ENCODE peak calls at places on chromosomes 4 and X, in seven cellular contexts. K is HepG2, M is SK-N-SH, Z is K562, D is GM12891, Q is H1, V is GM12878. B is an unnamed sample.

GRCh38 chr4:78149737-78150136 is 92.6 kb downstream of the FRAS1 start:
- DNase-seq in M (no peak), Z (no peak), V (no peak), D (no peak), K (no peak), Q (no peak), B (no peak)

GRCh38 chrX:67619253-67619652 is 75.4 kb downstream of the AR start:
- DNase-seq in K (no peak), V (no peak), Z (no peak), M (no peak), Q (no peak), D (no peak), B (no peak)

GRCh38 chr4:140790765-140791164 is 34.6 kb upstream of the TBC1D9 start:
- DNase-seq in D (peak), K (no peak), Z (no peak), Q (no peak), M (no peak), V (peak), B (peak)

GRCh38 chr4:137651128-137651527 is 118.8 kb upstream of the PCDH18 start:
- DNase-seq in D (no peak), K (no peak), M (no peak), Z (no peak), V (no peak), Q (no peak), B (no peak)

GRCh38 chr4:71785957-71786356 is 2.1 kb upstream of the GC start:
- DNase-seq in M (no peak), V (no peak), Q (no peak), D (no peak), Z (no peak), K (no peak), B (no peak)

GRCh38 chr4:122584517-122584916 is 36.3 kb downstream of the IL21 start:
- DNase-seq in V (no peak), D (no peak), Z (no peak), M (no peak), K (no peak), Q (no peak), B (no peak)

GRCh38 chr4:152052431-152053057 is 291.7 kb upstream of the GATB start:
- DNase-seq in Z (no peak), M (no peak), V (no peak), Q (no peak), D (no peak), K (no peak), B (no peak)

GRCh38 chr4:15779336-15779735 is 1.2 kb downstream of the CD38 start:
- DNase-seq in Q (no peak), M (peak), V (no peak), D (no peak), K (peak), Z (peak), B (no peak)

GRCh38 chr4:139933104-139933503 is 220.9 kb downstream of the MAML3 start:
- DNase-seq in D (no peak), V (no peak), M (no peak), Z (peak), K (no peak), Q (no peak), B (no peak)

GRCh38 chrX:3204606-3205005 is 141.8 kb downstream of the MXRA5 start:
- DNase-seq in M (no peak), D (no peak), Z (no peak), K (no peak), Q (no peak), V (no peak), B (no peak)

GRCh38 chr4:106140601-106141000 is 175.4 kb downstream of the TBCK start:
- DNase-seq in Q (no peak), D (no peak), K (no peak), Z (no peak), M (no peak), V (no peak), B (no peak)

GRCh38 chr4:37573566-37573965 is 112.6 kb downstream of the RELL1 start:
- DNase-seq in Q (no peak), D (no peak), V (no peak), Z (no peak), M (no peak), K (no peak), B (no peak)

GRCh38 chr4:1511441-1512041 is 105.3 kb upstream of the NKX1-1 start:
- DNase-seq in M (peak), V (no peak), Z (peak), K (peak), Q (no peak), D (no peak), B (no peak)

GRCh38 chr4:125650557-125650956 is 335.8 kb downstream of the FAT4 start:
- DNase-seq in D (no peak), Q (no peak), K (no peak), M (no peak), Z (no peak), V (no peak), B (no peak)

GRCh38 chr4:17619416-17620105 is 5.1 kb downstream of the MED28 start:
- DNase-seq in Q (no peak), K (no peak), V (no peak), Z (no peak), D (no peak), M (no peak), B (no peak)

GRCh38 chr4:15811703-15812325 is 33.7 kb downstream of the CD38 start:
- DNase-seq in K (no peak), V (no peak), Z (no peak), D (no peak), M (no peak), Q (no peak), B (no peak)

GRCh38 chrX:105882581-105883275 is 60.4 kb downstream of the NRK start:
- DNase-seq in M (no peak), D (no peak), V (no peak), Q (no peak), K (no peak), Z (no peak), B (no peak)

GRCh38 chrX:56382278-56382677 is 150.1 kb downstream of the KLF8 start:
- DNase-seq in Q (no peak), K (no peak), M (no peak), Z (no peak), D (no peak), V (no peak), B (no peak)

GRCh38 chrX:50798782-50799181 is 15.2 kb downstream of the SHROOM4 start:
- DNase-seq in K (peak), D (no peak), V (no peak), M (no peak), Q (no peak), Z (no peak), B (no peak)

GRCh38 chrX:117996918-117997480 is 119.6 kb downstream of the KLHL13 start:
- DNase-seq in Z (no peak), V (no peak), Q (no peak), K (peak), M (peak), D (no peak), B (no peak)

GRCh38 chr4:189367832-189368231 is 572.8 kb upstream of the FRG1 start:
- DNase-seq in V (no peak), Q (no peak), Z (no peak), D (no peak), M (no peak), K (no peak), B (no peak)

GRCh38 chr4:174358823-174359222 is 75.1 kb downstream of the CEP44 start:
- DNase-seq in K (no peak), V (peak), D (no peak), M (no peak), Q (no peak), Z (no peak), B (no peak)

GRCh38 chr4:41013746-41014145 is 200.6 kb downstream of the APBB2 start:
- DNase-seq in K (no peak), V (no peak), D (no peak), Z (no peak), M (no peak), Q (no peak), B (no peak)

GRCh38 chrX:1488141-1488540 is 35.4 kb upstream of the ASMTL start:
- DNase-seq in D (no peak), M (no peak), Q (no peak), Z (no peak), K (no peak), V (no peak), B (no peak)

GRCh38 chr4:120862432-120862831 is 60.1 kb downstream of the PRDM5 start:
- DNase-seq in Z (no peak), K (no peak), D (no peak), Q (no peak), M (no peak), V (no peak), B (no peak)

GRCh38 chrX:128518508-128518907 is 466.3 kb upstream of the ACTRT1 start:
- DNase-seq in D (no peak), M (peak), Q (no peak), V (no peak), K (peak), Z (no peak), B (no peak)

GRCh38 chr4:83646538-83646937 is 110.6 kb downstream of the GPAT3 start:
- DNase-seq in D (no peak), K (no peak), Z (no peak), M (no peak), V (no peak), Q (no peak), B (no peak)

GRCh38 chr4:83643036-83643435 is 107.1 kb downstream of the GPAT3 start:
- DNase-seq in D (no peak), Q (no peak), Z (no peak), K (no peak), M (no peak), V (no peak), B (no peak)

GRCh38 chr4:83639849-83640493 is 104.1 kb downstream of the GPAT3 start:
- DNase-seq in Z (peak), Q (no peak), V (peak), D (peak), M (peak), K (peak), B (peak)

GRCh38 chr4:83644677-83645639 is 109.0 kb downstream of the GPAT3 start:
- DNase-seq in V (peak), Q (no peak), D (peak), M (peak), Z (peak), K (peak), B (no peak)
- TF ChIP-seq TAF1 in V (no peak), Q (no peak), D (no peak), M (no peak), Z (no peak), K (no peak), B (no peak)

DNA sequence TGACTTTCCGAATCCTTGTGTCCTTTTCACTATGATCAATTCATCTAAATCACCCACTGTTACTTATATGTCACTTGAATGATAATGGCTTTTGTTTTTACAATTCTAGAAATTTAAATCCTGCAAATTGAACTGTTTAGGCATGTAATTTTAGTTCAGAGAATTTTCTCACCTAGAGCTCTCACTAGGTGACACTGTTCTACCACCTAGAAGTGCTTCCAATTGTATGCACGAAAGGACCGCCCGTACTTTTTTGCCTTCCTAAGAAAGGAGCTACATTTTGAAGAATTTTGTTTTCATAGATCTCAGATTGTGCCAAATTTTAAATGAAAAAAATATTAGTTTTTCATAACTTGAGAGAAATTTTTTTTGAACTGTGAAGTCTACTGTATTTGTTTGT is 481.6 kb upstream of the FSTL5 start:
- DNase-seq in V (no peak), Q (no peak), D (no peak), Z (no peak), K (peak), M (no peak), B (no peak)
- TF ChIP-seq TAF1 in V (no peak), Q (no peak), D (no peak), Z (no peak), K (no peak), M (no peak), B (no peak)

GRCh38 chr4:113141901-113142346 is 92.5 kb downstream of the ANK2 start:
- DNase-seq in M (no peak), Z (no peak), K (peak), D (no peak), Q (no peak), V (no peak), B (no peak)
- TF ChIP-seq TAF1 in M (no peak), Z (no peak), K (no peak), D (no peak), Q (no peak), V (no peak), B (no peak)

DNA sequence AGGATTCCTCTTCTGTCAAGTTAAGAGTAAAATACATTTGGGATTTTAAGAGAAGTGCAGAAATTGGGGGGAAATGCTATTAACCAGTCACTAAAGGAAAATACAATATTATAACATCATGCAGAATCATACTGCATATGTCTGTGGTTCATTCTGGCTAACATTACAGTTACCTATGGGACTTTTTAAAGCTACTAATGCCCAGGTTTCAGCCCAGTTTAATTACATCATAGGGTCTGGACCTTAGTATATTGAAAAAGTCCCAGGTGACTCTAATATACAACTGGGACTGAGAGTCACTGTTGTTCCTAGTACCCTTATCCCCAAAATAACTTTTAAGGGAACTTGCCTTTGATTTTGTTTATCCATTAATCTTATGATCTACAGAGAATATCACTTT is 10.0 kb downstream of the ABCE1 start:
- DNase-seq in V (no peak), M (no peak), Z (no peak), K (no peak), D (no peak), Q (no peak), B (no peak)
- TF ChIP-seq TAF1 in V (no peak), M (no peak), Z (no peak), K (no peak), D (no peak), Q (no peak), B (no peak)

DNA sequence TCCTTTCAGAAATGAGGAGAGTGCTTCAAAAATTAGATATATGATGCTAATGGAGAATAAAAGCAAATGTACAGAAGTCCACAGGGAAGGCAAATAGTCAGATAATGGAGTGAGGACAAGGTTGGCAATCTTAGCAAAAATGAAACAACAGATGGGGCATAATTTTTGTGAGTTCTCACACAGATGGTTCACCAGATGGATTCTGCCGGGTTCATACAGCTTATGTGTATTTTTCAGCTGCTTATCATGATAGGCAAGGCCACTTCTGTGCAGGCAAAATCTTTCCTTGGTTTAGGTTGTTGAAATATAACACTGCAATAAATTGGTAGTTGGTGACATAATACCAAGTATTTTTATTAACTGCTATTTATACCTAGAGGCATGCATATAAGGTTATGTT is 1539.1 kb upstream of the IGFBP7 start:
- DNase-seq in D (no peak), V (no peak), M (no peak), Q (no peak), K (no peak), Z (no peak), B (no peak)
- TF ChIP-seq TAF1 in D (no peak), V (no peak), M (no peak), Q (no peak), K (no peak), Z (no peak), B (no peak)

DNA sequence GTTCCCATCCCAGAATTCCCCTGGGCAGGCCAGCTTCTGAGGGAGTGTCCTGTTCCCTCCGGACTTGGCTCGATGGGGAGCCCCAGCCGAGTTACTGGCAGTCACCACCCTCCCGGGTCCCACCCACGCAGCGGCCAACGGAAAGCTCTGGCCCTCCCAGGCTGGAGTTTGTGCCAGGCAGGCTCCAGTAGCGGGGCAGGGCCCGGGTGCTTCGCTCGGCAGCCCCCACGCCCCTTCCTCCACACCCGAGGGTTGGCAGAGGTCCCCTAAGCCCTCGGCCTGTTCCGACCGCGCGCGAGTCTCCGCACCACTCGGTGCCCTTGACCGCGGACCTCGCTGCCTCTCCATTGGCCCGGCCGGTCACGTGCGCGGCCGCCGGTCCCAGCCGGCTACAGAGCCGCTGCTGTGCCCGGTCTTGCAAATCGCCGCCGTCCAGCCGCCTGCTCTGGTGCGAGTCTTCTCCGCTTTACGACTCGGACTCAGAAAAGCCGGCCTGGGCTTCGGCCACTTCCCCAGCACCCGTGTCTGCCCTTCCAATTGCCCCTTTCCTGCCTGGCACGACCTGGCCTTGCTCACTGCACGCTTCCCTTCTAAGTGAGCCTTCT is 20.8 kb upstream of the MTM1 start:
- DNase-seq in M (peak), Q (no peak), V (no peak), Z (peak), K (no peak), D (no peak), B (no peak)
- TF ChIP-seq TAF1 in M (no peak), Q (peak), V (no peak), Z (no peak), K (peak), D (no peak), B (no peak)

GRCh38 chrX:17414839-17415238 is 39.8 kb downstream of the NHS start:
- DNase-seq in K (no peak), M (no peak), Z (no peak), V (no peak), D (no peak), Q (no peak), B (no peak)

GRCh38 chrX:17411189-17411588 is 36.2 kb downstream of the NHS start:
- DNase-seq in Z (no peak), D (no peak), V (no peak), M (no peak), Q (no peak), K (no peak), B (no peak)

GRCh38 chrX:17413228-17413627 is 38.2 kb downstream of the NHS start:
- DNase-seq in M (no peak), V (no peak), K (no peak), Z (no peak), Q (no peak), D (no peak), B (no peak)

GRCh38 chrX:17414057-17414658 is 39.2 kb downstream of the NHS start:
- DNase-seq in Q (no peak), Z (no peak), V (no peak), K (no peak), D (no peak), M (no peak), B (no peak)

DNA sequence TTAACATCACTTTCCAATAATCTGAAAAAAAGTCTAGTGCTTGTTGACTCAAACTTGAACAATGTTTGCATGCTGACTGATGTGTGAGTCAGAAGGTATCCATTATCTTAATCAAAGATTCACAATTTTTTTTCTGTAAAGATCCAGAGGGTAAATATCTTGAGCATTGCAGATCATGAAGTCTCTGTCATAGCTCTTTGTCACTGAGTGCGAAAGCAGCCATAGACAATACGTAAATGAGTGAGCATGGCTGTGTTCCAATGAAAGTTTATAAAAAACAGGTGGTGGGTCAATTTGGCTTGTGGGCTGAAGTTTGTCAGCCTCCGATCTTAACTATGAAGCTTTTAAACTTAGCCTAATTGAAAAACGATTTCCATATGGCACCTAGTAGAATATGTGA is 37.7 kb downstream of the NHS start:
- DNase-seq in V (no peak), K (no peak), D (no peak), Z (no peak), Q (no peak), M (peak), B (no peak)
- TF ChIP-seq TAF1 in V (no peak), K (no peak), D (no peak), Z (no peak), Q (no peak), M (no peak), B (no peak)